ENCODE peak calls at places on chromosomes 6 and 20, in eight cellular contexts. Z is brain microvascular endothelial cell, X is adrenal gland, F is nephron progenitor cell, G is HepG2, D is OCI-LY7, C is WTC11, K is lung. H is an unnamed sample.

GRCh38 chr20:59647271-59647670 is 42.9 kb downstream of the PHACTR3 start:
- DNase-seq in C (no peak), F (no peak), X (no peak), G (no peak), Z (no peak), K (no peak), D (no peak), H (no peak)

GRCh38 chr6:127945434-127946097 is 44.7 kb upstream of the THEMIS start:
- DNase-seq in G (no peak), X (no peak), D (no peak), F (no peak), C (no peak), K (no peak), Z (no peak), H (no peak)

GRCh38 chr6:131460603-131460995 is 112.4 kb upstream of the ARG1 start:
- DNase-seq in X (no peak), D (no peak), Z (no peak), K (no peak), C (no peak), F (no peak), G (no peak), H (no peak)

GRCh38 chr20:46253391-46253790 is 54.9 kb downstream of the CDH22 start:
- DNase-seq in F (peak; percentile 21), C (peak; percentile 53), D (no peak), Z (no peak), K (no peak), G (peak; percentile 29), X (peak; percentile 43), H (no peak)

GRCh38 chr20:17806739-17807441 is 107.1 kb downstream of the BANF2 start:
- DNase-seq in X (peak; percentile 51), G (no peak), F (no peak), Z (peak; percentile 58), D (no peak), K (peak; percentile 38), C (peak; percentile 62), H (no peak)

GRCh38 chr6:53302678-53303360 is 45.9 kb downstream of the ELOVL5 start:
- DNase-seq in D (no peak), K (no peak), C (no peak), F (no peak), Z (peak; percentile 38), X (no peak), G (peak; percentile 39), H (no peak)

GRCh38 chr20:43463864-43464785 is 6.4 kb downstream of the SRSF6 start:
- DNase-seq in F (no peak), K (no peak), C (no peak), G (no peak), D (no peak), X (no peak), Z (no peak), H (no peak)

GRCh38 chr20:45303586-45304463 is 2.8 kb upstream of the RBPJL start:
- DNase-seq in X (no peak), Z (no peak), F (no peak), K (no peak), C (no peak), G (no peak), D (no peak), H (peak; percentile 49)

GRCh38 chr20:54133434-54134427 is 40.1 kb downstream of the CYP24A1 start:
- DNase-seq in F (no peak), K (no peak), Z (no peak), X (no peak), C (no peak), G (peak; percentile 100), D (no peak), H (no peak)

GRCh38 chr6:124535746-124536145 is 426.5 kb upstream of the RNF217 start:
- DNase-seq in D (no peak), Z (peak; percentile 70), F (peak; percentile 2), X (no peak), G (no peak), C (no peak), K (no peak), H (no peak)

GRCh38 chr6:138285800-138286199 is 67.5 kb upstream of the PBOV1 start:
- DNase-seq in G (no peak), Z (no peak), X (no peak), C (no peak), F (no peak), D (no peak), K (no peak), H (no peak)

GRCh38 chr6:7110092-7110792 is 2.5 kb downstream of the RREB1 start:
- DNase-seq in X (no peak), F (no peak), C (no peak), G (no peak), Z (no peak), K (no peak), D (no peak), H (no peak)

GRCh38 chr20:271069-271468 is 13.5 kb downstream of the DEFB132 start:
- DNase-seq in X (no peak), C (no peak), K (no peak), G (no peak), Z (no peak), F (no peak), D (no peak), H (no peak)

GRCh38 chr6:72643214-72643613 is 21.4 kb downstream of the KCNQ5 start:
- DNase-seq in F (no peak), Z (no peak), K (no peak), C (no peak), X (no peak), D (no peak), G (no peak), H (no peak)

GRCh38 chr20:9457055-9457454 is 57.3 kb upstream of the LAMP5 start:
- DNase-seq in Z (no peak), K (no peak), F (no peak), G (no peak), C (no peak), X (no peak), D (no peak), H (no peak)

GRCh38 chr20:54140927-54141566 is 32.7 kb downstream of the CYP24A1 start:
- DNase-seq in F (no peak), C (no peak), D (no peak), X (no peak), Z (no peak), K (no peak), G (peak; percentile 96), H (no peak)

GRCh38 chr6:20096506-20096905 is 115.8 kb downstream of the MBOAT1 start:
- DNase-seq in C (no peak), X (no peak), D (no peak), F (no peak), Z (no peak), K (no peak), G (no peak), H (no peak)

GRCh38 chr20:44070139-44070900 is 116.7 kb downstream of the JPH2 start:
- DNase-seq in Z (no peak), F (no peak), X (no peak), K (no peak), G (no peak), C (no peak), D (no peak), H (peak; percentile 56)

GRCh38 chr20:36093804-36094145 is 60.8 kb upstream of the EPB41L1 start:
- DNase-seq in K (no peak), C (no peak), F (no peak), X (no peak), D (no peak), Z (no peak), G (no peak), H (no peak)

GRCh38 chr6:10073326-10073725 is 341.5 kb downstream of the TFAP2A start:
- DNase-seq in D (no peak), K (no peak), F (no peak), Z (no peak), C (no peak), G (no peak), X (no peak), H (no peak)

DNA sequence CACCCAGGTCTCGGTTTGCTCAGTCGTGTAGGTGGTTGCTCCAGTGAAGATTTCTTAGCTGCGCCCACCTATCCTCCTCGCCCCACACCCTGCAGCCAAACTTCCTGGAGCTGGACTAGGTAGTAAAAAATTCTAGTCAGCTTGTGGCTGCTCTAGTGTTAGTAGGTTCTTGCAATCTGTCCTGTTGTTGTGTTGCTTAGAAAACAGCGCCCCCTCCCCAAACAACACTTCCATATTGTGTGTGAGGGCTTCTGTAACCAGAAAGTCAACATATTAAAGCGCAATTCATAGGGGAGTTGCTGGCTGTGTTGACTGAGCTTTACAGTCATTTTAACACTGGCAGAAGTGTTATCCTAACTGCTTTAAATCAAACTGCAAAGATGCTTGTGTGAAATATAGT is 122.4 kb downstream of the ARID1B start:
- DNase-seq in G (no peak), D (no peak), X (no peak), F (no peak), C (no peak), K (no peak), Z (no peak), H (no peak)
- TF ChIP-seq CTCF in G (peak; percentile 11), D (peak; percentile 53), X (no peak), F (no peak), C (no peak), K (no peak), Z (no peak), H (no peak)

DNA sequence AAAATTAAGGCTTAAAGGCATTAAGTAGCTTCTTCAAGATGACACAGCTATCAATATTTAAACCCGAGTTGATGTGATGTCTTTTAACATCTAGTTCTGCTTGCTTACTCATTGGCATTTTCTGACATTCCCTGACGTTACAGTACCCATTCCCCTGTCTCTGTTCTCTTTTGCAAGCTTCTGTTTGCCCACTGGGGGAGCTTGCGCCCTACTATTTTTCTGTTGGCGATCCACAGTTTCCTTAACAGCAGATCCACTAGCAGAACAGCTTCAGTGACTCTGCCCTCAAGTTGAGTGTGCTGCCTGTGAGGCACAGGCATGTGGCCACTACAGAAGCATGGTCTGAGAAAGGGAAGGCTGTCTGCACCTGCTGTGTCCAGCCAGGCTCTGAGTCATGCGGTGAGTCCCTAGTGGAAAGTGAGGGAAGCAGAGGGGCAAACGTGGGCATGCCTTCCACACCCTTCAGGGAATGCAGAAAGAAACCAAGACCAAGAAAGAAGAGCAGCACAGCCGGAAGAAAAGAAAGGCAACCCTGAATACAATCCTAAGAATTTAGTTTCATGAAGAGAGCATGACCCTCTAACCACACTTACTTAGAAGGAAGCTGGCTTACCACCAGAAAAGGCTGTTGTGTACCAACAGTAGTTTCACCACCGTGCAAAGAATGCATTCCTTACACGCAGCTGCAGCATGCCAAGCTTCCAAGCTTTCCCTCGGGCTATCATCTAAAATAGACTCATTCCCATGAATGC is 97.7 kb upstream of the VGLL2 start:
- DNase-seq in C (peak; percentile 11), F (no peak), D (no peak), G (no peak), K (no peak), Z (no peak), X (no peak), H (no peak)
- TF ChIP-seq CTCF in C (no peak), F (no peak), D (no peak), G (peak; percentile 16), K (no peak), Z (peak; percentile 30), X (no peak), H (no peak)

GRCh38 chr6:106446287-106446885 is 85.9 kb downstream of the CRYBG1 start:
- DNase-seq in K (no peak), X (no peak), D (peak; percentile 62), F (no peak), C (no peak), G (no peak), Z (no peak), H (no peak)
- TF ChIP-seq CTCF in K (peak; percentile 16), X (peak; percentile 19), D (peak; percentile 90), F (peak; percentile 51), C (peak; percentile 25), G (peak; percentile 45), Z (peak; percentile 31), H (peak; percentile 75)

DNA sequence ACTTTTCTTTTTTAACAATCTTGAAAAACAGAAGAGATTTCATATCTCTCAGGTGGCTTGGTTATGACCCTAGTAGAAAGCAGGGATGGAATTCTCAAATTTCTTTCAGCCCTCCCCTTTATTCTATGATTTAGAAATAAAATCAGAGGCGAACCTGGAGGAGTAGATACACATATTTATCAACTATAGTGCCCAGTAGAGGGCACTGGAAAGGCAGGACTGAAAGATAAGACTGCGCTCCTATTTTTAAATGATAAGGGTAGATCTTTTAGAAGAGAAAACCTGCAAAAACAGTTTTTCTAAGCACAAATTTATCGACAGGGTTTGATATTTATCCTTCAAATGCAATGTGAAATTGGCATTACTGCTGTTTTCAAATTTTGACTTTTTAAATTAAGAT is 1296.6 kb downstream of the EPHA7 start:
- DNase-seq in X (no peak), Z (no peak), C (no peak), F (no peak), G (peak; percentile 11), D (peak; percentile 6), K (no peak), H (no peak)
- TF ChIP-seq CTCF in X (no peak), Z (peak; percentile 31), C (peak; percentile 20), F (peak; percentile 28), G (peak; percentile 41), D (peak; percentile 70), K (no peak), H (no peak)